ENCODE peak calls at places on chromosomes 3 and 15, in seven cellular contexts. K is GOT3; S is aorta; I is amniotic stem cell; W is stimulated activated CD8-positive, alpha-beta memory T cell treated with anti-CD3 and anti-CD28 coated beads, Interleukin-7, amount 100 ng/mL, for 48 hours; Q is omental fat pad; V is esophagus squamous epithelium. E is an unnamed sample.

GRCh38 chr3:13177236-13177635 is 104.0 kb upstream of the IQSEC1 start:
- DNase-seq in V (no peak), S (no peak), Q (no peak), W (no peak), K (no peak), I (no peak), E (no peak)

GRCh38 chr15:69490356-69491050 is 37.9 kb downstream of the RPLP1 start:
- DNase-seq in S (no peak), V (no peak), K (no peak), W (no peak), I (no peak), Q (no peak), E (no peak)

GRCh38 chr15:66815322-66815721 is 113.3 kb downstream of the SMAD6 start:
- DNase-seq in S (no peak), K (no peak), Q (no peak), V (no peak), I (no peak), W (no peak), E (no peak)

GRCh38 chr3:154971771-154972326 is 108.3 kb upstream of the MME start:
- DNase-seq in W (no peak), Q (no peak), I (no peak), V (no peak), S (no peak), K (no peak), E (no peak)

GRCh38 chr3:36800533-36801116 is 36.3 kb upstream of the DCLK3 start:
- DNase-seq in I (no peak), V (no peak), S (no peak), Q (no peak), K (no peak), W (no peak), E (no peak)

GRCh38 chr3:195028877-195029606 is 241.9 kb downstream of the XXYLT1 start:
- DNase-seq in I (no peak), K (no peak), V (no peak), W (no peak), S (no peak), Q (no peak), E (no peak)

GRCh38 chr3:54307616-54308180 is 185.3 kb downstream of the CACNA2D3 start:
- DNase-seq in V (no peak), S (no peak), K (no peak), W (no peak), I (no peak), Q (no peak), E (no peak)

GRCh38 chr3:42213417-42213816 is 52.6 kb downstream of the CCK start:
- DNase-seq in S (no peak), V (no peak), I (no peak), K (no peak), W (no peak), Q (no peak), E (no peak)

GRCh38 chr3:30141178-30141581 is 465.2 kb upstream of the TGFBR2 start:
- DNase-seq in S (no peak), V (no peak), Q (no peak), I (no peak), K (no peak), W (no peak), E (no peak)

GRCh38 chr3:145882416-145882815 is 278.6 kb downstream of the PLOD2 start:
- DNase-seq in K (no peak), W (no peak), S (no peak), I (peak), V (no peak), Q (no peak), E (no peak)

GRCh38 chr15:75578948-75579908 is at the start of gene PTPN9:
- DNase-seq in I (peak), W (peak), V (no peak), S (peak), Q (peak), K (peak), E (no peak)

GRCh38 chr15:23645379-23646164 is 2.1 kb downstream of the MAGEL2 start:
- DNase-seq in I (no peak), W (no peak), K (no peak), V (no peak), Q (no peak), S (no peak), E (no peak)

GRCh38 chr3:119702530-119703527 is at the start of gene CFAP91:
- DNase-seq in K (peak), I (peak), S (peak), V (peak), Q (peak), W (peak), E (peak)

GRCh38 chr15:78567541-78567940 is 2.2 kb downstream of the CHRNA5 start:
- DNase-seq in S (no peak), Q (no peak), W (no peak), I (no peak), V (no peak), K (no peak), E (no peak)

GRCh38 chr3:155891341-155891740 is 20.9 kb downstream of the GMPS start:
- DNase-seq in W (no peak), V (no peak), K (no peak), S (no peak), I (no peak), Q (no peak), E (no peak)

GRCh38 chr15:44736261-44736765 is at the start of gene TRIM69:
- DNase-seq in K (no peak), W (no peak), V (no peak), I (no peak), Q (no peak), S (no peak), E (no peak)

GRCh38 chr3:61897848-61898247 is 336.5 kb downstream of the PTPRG start:
- DNase-seq in S (no peak), I (no peak), W (no peak), K (no peak), V (no peak), Q (no peak), E (no peak)

GRCh38 chr15:36897834-36898233 is 202.5 kb downstream of the MEIS2 start:
- DNase-seq in W (no peak), V (no peak), K (no peak), I (no peak), Q (no peak), S (no peak), E (no peak)

GRCh38 chr3:195698325-195699147 is 22.2 kb upstream of the MUC20 start:
- DNase-seq in S (peak), K (no peak), I (no peak), W (no peak), V (no peak), Q (no peak), E (no peak)

GRCh38 chr15:71629147-71629760 is 181.1 kb upstream of the NR2E3 start:
- DNase-seq in S (no peak), Q (no peak), I (no peak), V (no peak), K (no peak), W (no peak), E (no peak)

GRCh38 chr15:99998661-99999101 is 265.4 kb upstream of the LYSMD4 start:
- DNase-seq in Q (no peak), I (no peak), V (no peak), K (no peak), W (no peak), S (peak), E (peak)

GRCh38 chr15:82545478-82545877 is 5.2 kb upstream of the RPS17 start:
- DNase-seq in V (no peak), Q (no peak), I (no peak), W (no peak), K (no peak), S (no peak), E (no peak)

GRCh38 chr3:57064615-57065014 is 4.2 kb downstream of the SPATA12 start:
- DNase-seq in I (no peak), Q (no peak), V (no peak), K (no peak), W (no peak), S (no peak), E (no peak)

GRCh38 chr15:74664028-74664616 is 31.7 kb downstream of the EDC3 start:
- DNase-seq in W (no peak), K (no peak), I (no peak), V (no peak), S (no peak), Q (no peak), E (no peak)

GRCh38 chr15:92672102-92672501 is 16.5 kb upstream of the FAM174B start:
- DNase-seq in S (no peak), V (no peak), I (no peak), W (no peak), Q (no peak), K (no peak), E (no peak)

GRCh38 chr3:150314248-150315027 is 93.7 kb upstream of the TSC22D2 start:
- DNase-seq in I (no peak), V (no peak), Q (no peak), S (no peak), K (no peak), W (no peak), E (no peak)

GRCh38 chr3:143895805-143896204 is 47.5 kb upstream of the SLC9A9 start:
- DNase-seq in Q (no peak), V (no peak), I (no peak), S (no peak), K (no peak), W (no peak), E (no peak)

GRCh38 chr3:129112308-129113052 is 9.1 kb downstream of the RAB43 start:
- DNase-seq in W (peak), S (no peak), I (no peak), V (no peak), Q (no peak), K (no peak), E (no peak)

GRCh38 chr15:69893863-69894262 is 203.9 kb downstream of the TLE3 start:
- DNase-seq in Q (no peak), I (no peak), S (no peak), V (no peak), K (no peak), W (no peak), E (no peak)